ENCODE peak calls at places on chromosomes 2 and 18, in four cellular contexts. A is K562, S is HepG2, F is GM12878. L is an unnamed sample.
A peak's percentile ranks its signal among the peaks of the same experiment; 100 is the strongest.

GRCh38 chr18:74281011-74281638 is 10.6 kb downstream of the CYB5A start:
- DNase-seq in A (no peak), F (no peak), S (no peak), L (no peak)

GRCh38 chr2:57177176-57177575 is 869.4 kb upstream of the VRK2 start:
- DNase-seq in A (no peak), S (no peak), F (no peak), L (no peak)

GRCh38 chr2:233447506-233448219 is 93.4 kb downstream of the DGKD start:
- DNase-seq in A (no peak), F (no peak), S (no peak), L (no peak)

GRCh38 chr2:239277401-239278085 is 123.3 kb downstream of the HDAC4 start:
- DNase-seq in A (no peak), S (no peak), F (no peak), L (no peak)

GRCh38 chr2:222358876-222359275 is 60.1 kb upstream of the PAX3 start:
- DNase-seq in A (no peak), S (no peak), F (no peak), L (no peak)

GRCh38 chr2:67724261-67724660 is 327.1 kb downstream of the ETAA1 start:
- DNase-seq in A (no peak), S (no peak), F (no peak), L (no peak)

GRCh38 chr2:182628901-182629300 is 87.2 kb upstream of the DNAJC10 start:
- DNase-seq in F (no peak), S (no peak), A (no peak), L (no peak)

GRCh38 chr2:128732976-128733431 is 414.3 kb upstream of the HS6ST1 start:
- DNase-seq in A (no peak), S (no peak), F (no peak), L (no peak)

GRCh38 chr2:42028571-42029148 is 19.2 kb upstream of the PKDCC start:
- DNase-seq in S (no peak), A (no peak), F (peak; percentile 66), L (no peak)

GRCh38 chr2:28390857-28391563 is 1.6 kb upstream of the FOSL2 start:
- DNase-seq in F (no peak), S (no peak), A (peak; percentile 27), L (peak; percentile 23)

GRCh38 chr2:106977707-106978106 is 91.7 kb upstream of the ST6GAL2 start:
- DNase-seq in S (no peak), F (no peak), A (no peak), L (no peak)

GRCh38 chr18:7388752-7389151 is 157.9 kb downstream of the LRRC30 start:
- DNase-seq in S (no peak), F (no peak), A (no peak), L (no peak)

GRCh38 chr2:126657146-126657635 is 1.2 kb downstream of the GYPC start:
- DNase-seq in S (no peak), F (no peak), A (no peak), L (peak; percentile 73)

GRCh38 chr2:238401539-238401938 is 25.2 kb upstream of the ASB1 start:
- DNase-seq in A (no peak), S (no peak), F (no peak), L (no peak)

GRCh38 chr2:96176661-96177060 is 31.4 kb upstream of the DUSP2 start:
- DNase-seq in A (no peak), S (no peak), F (no peak), L (no peak)

GRCh38 chr2:70767094-70767698 is 804 bp downstream of the ADD2 start:
- DNase-seq in A (peak; percentile 78), S (no peak), F (no peak), L (peak; percentile 63)

GRCh38 chr2:180907731-180908130 is 72.7 kb upstream of the UBE2E3 start:
- DNase-seq in F (no peak), A (no peak), S (no peak), L (no peak)

GRCh38 chr2:173869830-173870229 is 95.3 kb downstream of the SP3 start:
- DNase-seq in A (no peak), S (no peak), F (no peak), L (no peak)

GRCh38 chr2:136378712-136379595 is 261.0 kb upstream of the CXCR4 start:
- DNase-seq in A (peak; percentile 34), F (no peak), S (peak; percentile 35), L (peak; percentile 54)

GRCh38 chr18:49022311-49023280 is 71.8 kb upstream of the SMAD7 start:
- DNase-seq in F (no peak), A (no peak), S (no peak), L (no peak)

GRCh38 chr2:110904410-110905148 is 172.2 kb downstream of the ACOXL start:
- DNase-seq in S (no peak), F (no peak), A (no peak), L (no peak)

GRCh38 chr18:63258749-63259580 is 60.6 kb downstream of the BCL2 start:
- DNase-seq in A (no peak), F (no peak), S (no peak), L (no peak)

GRCh38 chr2:233839447-233839820 is 14.9 kb downstream of the HJURP start:
- DNase-seq in A (no peak), F (no peak), S (no peak), L (no peak)

GRCh38 chr2:44107974-44108373 is 60.7 kb upstream of the PPM1B start:
- DNase-seq in A (no peak), F (no peak), S (no peak), L (no peak)

GRCh38 chr2:234957533-234958135 is 5.8 kb downstream of the SH3BP4 start:
- DNase-seq in A (no peak), F (no peak), S (no peak), L (no peak)

GRCh38 chr2:17228461-17228860 is 289.8 kb downstream of the RAD51AP2 start:
- DNase-seq in F (no peak), S (no peak), A (no peak), L (no peak)

GRCh38 chr18:13236411-13236810 is 17.9 kb downstream of the LDLRAD4 start:
- DNase-seq in S (no peak), F (no peak), A (no peak), L (no peak)

GRCh38 chr2:240357641-240358012 is 77.8 kb upstream of the GPC1 start:
- DNase-seq in A (no peak), F (no peak), S (no peak), L (no peak)

GRCh38 chr2:240358080-240358479 is 77.4 kb upstream of the GPC1 start:
- DNase-seq in A (no peak), S (no peak), F (no peak), L (no peak)

GRCh38 chr2:240359695-240360094 is 75.8 kb upstream of the GPC1 start:
- DNase-seq in F (no peak), S (no peak), A (no peak), L (no peak)

GRCh38 chr2:240356700-240357640 is 78.5 kb upstream of the GPC1 start:
- DNase-seq in A (no peak), S (no peak), F (no peak), L (no peak)

DNA sequence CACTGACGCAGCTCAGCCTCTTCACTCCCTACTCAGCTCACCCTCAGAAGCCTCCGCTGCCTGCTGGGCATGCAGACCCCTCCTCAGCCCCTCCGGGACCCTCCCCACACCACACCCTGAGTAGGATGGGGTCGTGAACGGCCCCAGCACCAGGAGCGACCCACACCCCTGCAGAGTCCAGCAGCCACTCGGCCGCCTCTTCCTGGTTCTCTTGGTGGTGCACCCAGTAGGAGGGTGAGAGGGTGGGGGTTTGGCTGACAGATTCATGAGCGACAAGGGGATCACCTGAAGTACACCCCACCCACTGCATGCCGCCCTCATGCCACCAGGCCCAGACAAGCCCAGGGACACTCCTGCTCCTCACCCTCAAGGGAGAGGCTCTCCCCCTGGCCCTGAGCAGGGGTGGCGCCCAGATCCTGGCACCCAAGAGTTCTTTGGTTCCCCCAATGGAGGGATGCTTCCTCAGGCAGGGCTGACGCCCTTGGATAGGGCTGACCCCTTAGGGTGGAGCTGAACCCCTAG is 76.6 kb upstream of the GPC1 start:
- DNase-seq in F (no peak), A (no peak), S (no peak), L (no peak)
- TF ChIP-seq FOXK2 in F (no peak), A (no peak), S (no peak), L (no peak)

GRCh38 chr2:122815120-122815519 is 1059.7 kb downstream of the TSN start:
- DNase-seq in S (no peak), F (no peak), A (no peak), L (no peak)
- TF ChIP-seq FOXK2 in S (no peak), F (no peak), A (no peak), L (no peak)

DNA sequence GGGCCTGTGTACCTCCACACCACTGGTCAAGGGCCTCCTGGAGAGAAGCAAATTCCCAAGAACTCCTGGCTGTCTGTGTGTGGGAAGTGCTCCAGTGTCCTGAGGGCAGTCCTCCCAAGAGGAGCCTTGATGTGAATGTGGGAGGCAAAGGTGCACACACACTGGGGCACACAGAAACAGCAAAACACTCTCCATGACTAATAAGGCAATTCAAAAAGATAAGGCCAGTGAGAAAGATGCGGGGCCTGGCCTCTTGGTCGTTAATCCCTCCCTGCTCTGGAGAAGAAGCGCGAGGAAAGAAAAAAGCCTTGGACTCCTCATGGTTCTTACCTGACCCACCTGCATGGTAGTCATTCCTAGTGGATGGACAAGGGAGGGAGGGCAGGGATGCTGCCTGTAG is 373.2 kb downstream of the SLC4A3 start:
- DNase-seq in A (no peak), S (no peak), F (no peak), L (no peak)
- TF ChIP-seq FOXK2 in A (no peak), S (no peak), F (no peak), L (no peak)

GRCh38 chr2:112137516-112138142 is 556 bp upstream of the FBLN7 start:
- DNase-seq in S (peak; percentile 35), A (no peak), F (no peak), L (no peak)
- TF ChIP-seq FOXK2 in S (no peak), A (no peak), F (no peak), L (no peak)

L was measured in HEK293T.